ENCODE peak calls at places on chromosomes 2 and 18, in five cellular contexts. One of them, this sample, is unnamed.

GRCh38 chr18:58314284-58314683 is 270.3 kb downstream of the NEDD4L start:
- DNase-seq in cardiac muscle cell: peak
- DNase-seq in HS-5: peak
- DNase-seq in WTC11: no peak
- DNase-seq in endodermal cell: no peak
- DNase-seq in this sample: peak

GRCh38 chr2:120204945-120205670 is 18.1 kb downstream of the TMEM185B start:
- DNase-seq in cardiac muscle cell: no peak
- DNase-seq in HS-5: no peak
- DNase-seq in WTC11: no peak
- DNase-seq in endodermal cell: no peak
- DNase-seq in this sample: no peak

GRCh38 chr2:233006648-233007047 is 6.4 kb downstream of the NGEF start:
- DNase-seq in cardiac muscle cell: no peak
- DNase-seq in HS-5: no peak
- DNase-seq in WTC11: no peak
- DNase-seq in endodermal cell: peak
- DNase-seq in this sample: no peak

GRCh38 chr2:234111523-234111922 is 61.0 kb downstream of the SPP2 start:
- DNase-seq in cardiac muscle cell: no peak
- DNase-seq in HS-5: peak
- DNase-seq in WTC11: no peak
- DNase-seq in endodermal cell: no peak
- DNase-seq in this sample: no peak

GRCh38 chr2:190181066-190181681 is 118.6 kb upstream of the MSTN start:
- DNase-seq in cardiac muscle cell: no peak
- DNase-seq in HS-5: no peak
- DNase-seq in WTC11: no peak
- DNase-seq in endodermal cell: no peak
- DNase-seq in this sample: no peak

GRCh38 chr2:157692768-157693167 is 64.1 kb upstream of the ACVR1C start:
- DNase-seq in cardiac muscle cell: peak
- DNase-seq in HS-5: peak
- DNase-seq in WTC11: no peak
- DNase-seq in endodermal cell: no peak
- DNase-seq in this sample: peak

GRCh38 chr18:61236476-61237057 is 96.7 kb upstream of the CDH20 start:
- DNase-seq in cardiac muscle cell: no peak
- DNase-seq in HS-5: no peak
- DNase-seq in WTC11: no peak
- DNase-seq in endodermal cell: no peak
- DNase-seq in this sample: no peak

GRCh38 chr2:163774862-163775261 is 39.1 kb upstream of the FIGN start:
- DNase-seq in cardiac muscle cell: peak
- DNase-seq in HS-5: peak
- DNase-seq in WTC11: no peak
- DNase-seq in endodermal cell: no peak
- DNase-seq in this sample: no peak

GRCh38 chr18:11859903-11860407 is 8.7 kb downstream of the CHMP1B start:
- DNase-seq in cardiac muscle cell: peak
- DNase-seq in HS-5: peak
- DNase-seq in WTC11: no peak
- DNase-seq in endodermal cell: peak
- DNase-seq in this sample: no peak

GRCh38 chr2:69973335-69973735 is 11.9 kb upstream of the ASPRV1 start:
- DNase-seq in cardiac muscle cell: peak
- DNase-seq in HS-5: no peak
- DNase-seq in WTC11: no peak
- DNase-seq in endodermal cell: no peak
- DNase-seq in this sample: no peak

GRCh38 chr2:238924032-238924431 is 76.1 kb downstream of the TWIST2 start:
- DNase-seq in cardiac muscle cell: no peak
- DNase-seq in HS-5: no peak
- DNase-seq in WTC11: no peak
- DNase-seq in endodermal cell: no peak
- DNase-seq in this sample: no peak

GRCh38 chr18:45821021-45821420 is 4.5 kb upstream of the SIGLEC15 start:
- DNase-seq in cardiac muscle cell: no peak
- DNase-seq in HS-5: no peak
- DNase-seq in WTC11: no peak
- DNase-seq in endodermal cell: no peak
- DNase-seq in this sample: no peak

GRCh38 chr2:57759131-57759530 is 287.5 kb upstream of the VRK2 start:
- DNase-seq in cardiac muscle cell: no peak
- DNase-seq in HS-5: no peak
- DNase-seq in WTC11: no peak
- DNase-seq in endodermal cell: no peak
- DNase-seq in this sample: no peak

GRCh38 chr2:42493468-42493884 is 306 bp downstream of the KCNG3 start:
- DNase-seq in cardiac muscle cell: no peak
- DNase-seq in HS-5: no peak
- DNase-seq in WTC11: no peak
- DNase-seq in endodermal cell: no peak
- DNase-seq in this sample: peak

GRCh38 chr2:109692013-109692738 is 78.0 kb downstream of the SOWAHC start:
- DNase-seq in cardiac muscle cell: peak
- DNase-seq in HS-5: no peak
- DNase-seq in WTC11: no peak
- DNase-seq in endodermal cell: peak
- DNase-seq in this sample: no peak

GRCh38 chr2:224410946-224411561 is 9.1 kb upstream of the FAM124B start:
- DNase-seq in cardiac muscle cell: peak
- DNase-seq in HS-5: no peak
- DNase-seq in WTC11: no peak
- DNase-seq in endodermal cell: no peak
- DNase-seq in this sample: no peak

GRCh38 chr2:61419570-61419969 is 51.3 kb downstream of the USP34 start:
- DNase-seq in cardiac muscle cell: no peak
- DNase-seq in HS-5: no peak
- DNase-seq in WTC11: no peak
- DNase-seq in endodermal cell: no peak
- DNase-seq in this sample: no peak

GRCh38 chr2:47180531-47180930 is 25.4 kb upstream of the STPG4 start:
- DNase-seq in cardiac muscle cell: no peak
- DNase-seq in HS-5: no peak
- DNase-seq in WTC11: no peak
- DNase-seq in endodermal cell: no peak
- DNase-seq in this sample: no peak

GRCh38 chr2:29753676-29754444 is 167.5 kb downstream of the ALK start:
- DNase-seq in cardiac muscle cell: no peak
- DNase-seq in HS-5: no peak
- DNase-seq in WTC11: no peak
- DNase-seq in endodermal cell: no peak
- DNase-seq in this sample: no peak

GRCh38 chr2:165820296-165820695 is 26.2 kb upstream of the GALNT3 start:
- DNase-seq in cardiac muscle cell: no peak
- DNase-seq in HS-5: no peak
- DNase-seq in WTC11: no peak
- DNase-seq in endodermal cell: no peak
- DNase-seq in this sample: no peak

GRCh38 chr2:2743164-2743571 is 412.1 kb upstream of the MYT1L start:
- DNase-seq in cardiac muscle cell: peak
- DNase-seq in HS-5: no peak
- DNase-seq in WTC11: no peak
- DNase-seq in endodermal cell: no peak
- DNase-seq in this sample: peak

GRCh38 chr2:44686561-44686960 is 254.9 kb upstream of the SIX3 start:
- DNase-seq in cardiac muscle cell: peak
- DNase-seq in HS-5: peak
- DNase-seq in WTC11: no peak
- DNase-seq in endodermal cell: no peak
- DNase-seq in this sample: no peak